ENCODE peak calls at places on chromosomes 12 and 14, in eight cellular contexts. X is fibroblast of mammary gland, G is lower leg skin, W is progenitor cell of endocrine pancreas, Y is MCF 10A, D is astrocyte of the cerebellum, E is GM10248, B is WTC11. L is an unnamed sample.
A peak's percentile ranks its signal among the peaks of the same experiment; 100 is the strongest.

GRCh38 chr14:72801381-72801812 is 92.5 kb downstream of the DPF3 start:
- DNase-seq in Y (peak; percentile 85), D (peak; percentile 91), X (peak; percentile 95), E (no peak), B (no peak), W (no peak), G (no peak), L (peak; percentile 75)

GRCh38 chr12:32659908-32660440 is 19.1 kb upstream of the DNM1L start:
- DNase-seq in E (no peak), B (no peak), X (no peak), Y (no peak), D (no peak), W (no peak), G (no peak), L (no peak)

GRCh38 chr12:66693901-66694513 is 15.1 kb upstream of the GRIP1 start:
- DNase-seq in E (peak; percentile 43), W (no peak), B (no peak), G (no peak), Y (peak; percentile 75), X (peak; percentile 74), D (peak; percentile 68), L (peak; percentile 43)

GRCh38 chr12:98532687-98533304 is 17.4 kb downstream of the TMPO start:
- DNase-seq in D (peak; percentile 13), G (no peak), X (peak; percentile 66), W (no peak), B (no peak), Y (peak; percentile 70), E (no peak), L (no peak)

GRCh38 chr14:97281741-97282140 is 484.6 kb downstream of the VRK1 start:
- DNase-seq in Y (no peak), D (no peak), X (no peak), W (no peak), G (no peak), E (no peak), B (no peak), L (no peak)

GRCh38 chr12:8823565-8824300 is 1.3 kb downstream of the A2ML1 start:
- DNase-seq in W (peak; percentile 34), Y (no peak), D (peak; percentile 13), X (peak; percentile 16), B (peak; percentile 79), G (no peak), E (no peak), L (no peak)

GRCh38 chr12:121649819-121650353 is 19.6 kb downstream of the MORN3 start:
- DNase-seq in B (no peak), W (no peak), X (no peak), D (no peak), G (no peak), Y (no peak), E (no peak), L (no peak)

GRCh38 chr14:75783602-75784313 is 122.7 kb downstream of the TTLL5 start:
- DNase-seq in B (no peak), W (no peak), X (no peak), G (no peak), Y (no peak), D (no peak), E (no peak), L (no peak)

GRCh38 chr12:111953455-111953854 is 59.5 kb downstream of the TMEM116 start:
- DNase-seq in Y (peak; percentile 55), W (no peak), B (no peak), D (no peak), X (peak; percentile 74), E (no peak), G (no peak), L (no peak)

GRCh38 chr12:29725587-29726320 is 58.0 kb downstream of the TMTC1 start:
- DNase-seq in D (peak; percentile 76), B (no peak), G (no peak), E (no peak), Y (peak; percentile 79), W (no peak), X (peak; percentile 95), L (no peak)

GRCh38 chr14:91577632-91578233 is 67.6 kb upstream of the PPP4R3A start:
- DNase-seq in E (no peak), X (no peak), B (no peak), G (no peak), W (no peak), Y (no peak), D (no peak), L (no peak)

GRCh38 chr14:50028458-50028857 is 87.9 kb downstream of the VCPKMT start:
- DNase-seq in X (no peak), B (no peak), G (no peak), W (no peak), D (no peak), Y (no peak), E (no peak), L (no peak)

GRCh38 chr14:50035214-50035613 is 81.2 kb downstream of the VCPKMT start:
- DNase-seq in E (no peak), W (no peak), G (no peak), Y (peak; percentile 76), X (no peak), D (no peak), B (no peak), L (no peak)

GRCh38 chr14:50027797-50028196 is 88.6 kb downstream of the VCPKMT start:
- DNase-seq in Y (no peak), B (no peak), D (no peak), W (no peak), G (no peak), E (no peak), X (no peak), L (no peak)

GRCh38 chr14:50030049-50030448 is 86.3 kb downstream of the VCPKMT start:
- DNase-seq in G (no peak), D (no peak), Y (no peak), X (no peak), W (no peak), E (no peak), B (no peak), L (no peak)

DNA sequence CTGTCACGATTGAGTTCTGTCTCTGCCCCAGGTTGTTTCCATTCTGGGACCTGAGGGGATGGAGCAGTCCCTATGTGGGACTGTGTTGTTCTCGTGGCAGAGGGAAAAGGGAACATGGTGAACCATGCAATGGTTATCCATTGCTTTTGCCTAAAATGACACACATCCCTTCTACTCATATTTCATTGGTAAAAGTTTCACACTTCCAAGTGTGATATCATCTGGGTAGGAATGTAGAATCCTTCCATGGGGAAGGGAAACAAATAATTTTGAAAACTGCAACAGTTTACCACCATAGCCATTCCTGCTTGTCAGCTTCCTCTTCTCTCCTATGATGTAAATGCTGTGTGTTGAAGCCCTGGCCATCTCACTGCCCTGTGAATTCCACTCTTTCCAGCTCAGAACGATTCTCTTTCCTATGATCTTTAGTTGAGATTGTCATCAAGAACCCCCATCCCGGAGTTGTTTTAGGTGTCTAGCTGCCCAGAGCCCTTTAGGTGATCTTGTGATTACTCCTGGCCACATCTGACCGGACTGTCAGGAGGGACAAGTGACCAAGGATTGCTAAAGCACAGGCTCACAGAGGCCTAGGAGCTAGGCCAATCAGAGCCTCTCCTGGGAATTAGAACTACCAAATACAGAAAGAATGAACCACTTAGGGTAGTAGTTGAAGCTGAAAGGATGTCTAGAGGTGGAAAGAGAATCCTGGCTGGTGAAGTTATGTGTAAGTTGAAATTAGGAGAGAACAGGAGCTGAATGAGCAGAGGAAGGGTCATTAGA is 84.6 kb downstream of the VCPKMT start:
- DNase-seq in D (no peak), Y (no peak), G (no peak), W (no peak), E (no peak), B (no peak), X (peak; percentile 52), L (no peak)
- TF ChIP-seq CTCF in D (no peak), Y (no peak), G (no peak), W (no peak), E (no peak), B (no peak), X (no peak), L (no peak)

GRCh38 chr12:48717252-48717695 is 767 bp upstream of the CCNT1 start:
- DNase-seq in E (peak; percentile 47), X (peak; percentile 20), G (no peak), W (no peak), D (no peak), Y (peak; percentile 17), B (no peak), L (no peak)

GRCh38 chr12:48716168-48716492 is 377 bp downstream of the CCNT1 start:
- DNase-seq in G (no peak), E (no peak), B (no peak), Y (no peak), W (no peak), X (peak; percentile 7), D (no peak), L (no peak)

GRCh38 chr12:48712209-48712608 is 4.3 kb downstream of the CCNT1 start:
- DNase-seq in E (no peak), X (no peak), D (no peak), Y (no peak), W (no peak), G (no peak), B (no peak), L (no peak)

GRCh38 chr12:48716493-48717251 is at the start of gene CCNT1:
- DNase-seq in W (peak; percentile 95), E (peak; percentile 99), G (peak; percentile 100), B (peak; percentile 95), X (peak; percentile 100), Y (peak; percentile 100), D (peak; percentile 100), L (peak; percentile 100)
- TF ChIP-seq CTCF in W (peak; percentile 32), E (no peak), G (no peak), B (no peak), X (peak; percentile 21), Y (no peak), D (peak; percentile 39), L (peak; percentile 16)

DNA sequence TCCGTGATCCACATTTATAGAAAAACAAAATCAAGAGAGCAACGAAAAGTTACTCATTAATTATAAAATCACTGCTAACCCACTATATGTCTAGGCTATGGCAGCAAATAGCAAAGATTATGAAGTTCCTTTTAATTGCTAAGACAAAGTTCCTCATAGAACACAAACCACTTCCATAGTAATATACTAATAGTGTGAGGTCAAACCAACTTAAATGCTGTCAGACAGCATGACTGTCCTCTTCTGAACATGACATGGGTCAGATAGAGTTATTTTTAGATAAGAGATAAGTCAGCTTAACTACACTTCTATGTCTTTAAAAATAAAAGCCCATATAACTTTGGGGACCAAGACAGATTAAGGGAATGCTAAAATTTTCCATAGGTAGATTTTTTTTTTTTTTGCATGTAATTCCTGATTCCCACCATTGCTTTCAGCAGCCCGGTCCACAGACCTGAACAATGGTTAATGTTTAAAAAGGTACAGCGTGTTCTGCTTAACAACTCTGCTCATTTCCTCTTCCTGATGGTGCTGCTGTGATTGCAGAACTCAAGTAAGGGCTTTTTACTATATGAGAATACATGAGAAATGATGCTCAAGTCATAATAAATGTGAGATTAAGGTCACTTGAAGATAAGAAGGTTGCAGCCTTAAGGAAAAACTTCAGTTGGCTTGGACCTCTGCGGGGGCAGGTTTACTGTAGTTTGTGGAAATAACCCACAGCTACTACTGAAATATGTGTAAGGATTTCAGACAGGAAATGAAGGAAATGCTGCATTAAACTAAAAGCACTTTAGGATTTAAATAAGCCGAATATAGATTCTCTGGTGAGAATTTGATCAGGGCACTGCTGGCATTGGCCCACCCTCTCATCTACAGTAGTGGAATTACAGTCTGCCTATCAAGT is 37.7 kb upstream of the DUSP6 start:
- DNase-seq in X (no peak), E (no peak), B (no peak), Y (no peak), D (no peak), W (no peak), G (no peak), L (no peak)
- TF ChIP-seq CTCF in X (no peak), E (no peak), B (no peak), Y (no peak), D (no peak), W (no peak), G (no peak), L (no peak)

GRCh38 chr12:104513681-104514080 is 56.9 kb downstream of the CHST11 start:
- DNase-seq in D (peak; percentile 98), W (no peak), Y (no peak), B (no peak), G (no peak), X (peak; percentile 36), E (no peak), L (no peak)
- TF ChIP-seq CTCF in D (no peak), W (no peak), Y (no peak), B (no peak), G (no peak), X (no peak), E (no peak), L (no peak)

L was measured in AG09309.